ENCODE peak calls at places on chromosomes 7 and 10, in ten cellular contexts. S, U, D, I, T, E, A, L, J and K are unnamed samples.

GRCh38 chr10:66190413-66190812 is 735.4 kb upstream of the LRRTM3 start:
- DNase-seq in S (no peak), U (no peak), D (no peak), I (no peak), T (no peak), E (no peak), A (no peak), L (no peak), J (no peak), K (no peak)

GRCh38 chr10:70162892-70163201 is 7.5 kb downstream of the SAR1A start:
- DNase-seq in S (no peak), U (no peak), D (no peak), I (no peak), T (no peak), E (no peak), A (no peak), L (no peak), J (peak), K (no peak)

GRCh38 chr7:48664241-48664640 is 260.1 kb upstream of the CDC14C start:
- DNase-seq in S (no peak), U (no peak), D (no peak), I (no peak), T (no peak), E (no peak), A (no peak), L (no peak), J (no peak), K (no peak)

GRCh38 chr7:92043637-92044036 is 90.6 kb downstream of the CYP51A1 start:
- DNase-seq in S (no peak), U (no peak), D (no peak), I (no peak), T (no peak), E (no peak), A (no peak), L (no peak), J (no peak), K (no peak)

GRCh38 chr10:127254276-127254675 is 57.9 kb upstream of the INSYN2A start:
- DNase-seq in S (no peak), U (no peak), D (peak), I (no peak), T (no peak), E (no peak), A (no peak), L (no peak), J (peak), K (no peak)

GRCh38 chr7:5421626-5422323 is 1.9 kb downstream of the TNRC18 start:
- DNase-seq in S (peak), U (peak), D (peak), I (peak), T (peak), E (no peak), A (peak), L (peak), J (peak), K (peak)

GRCh38 chr10:18319628-18320027 is 179.4 kb downstream of the CACNB2 start:
- DNase-seq in S (no peak), U (no peak), D (no peak), I (no peak), T (no peak), E (no peak), A (no peak), L (no peak), J (no peak), K (no peak)

GRCh38 chr7:157663061-157663863 is 326.5 kb downstream of the DNAJB6 start:
- DNase-seq in S (no peak), U (no peak), D (no peak), I (no peak), T (peak), E (no peak), A (peak), L (peak), J (no peak), K (no peak)

GRCh38 chr7:1062296-1063294 is 18.2 kb downstream of the GPR146 start:
- DNase-seq in S (no peak), U (no peak), D (no peak), I (no peak), T (no peak), E (no peak), A (no peak), L (no peak), J (no peak), K (no peak)

GRCh38 chr10:103514244-103514643 is 20.7 kb downstream of the NEURL1 start:
- DNase-seq in S (peak), U (no peak), D (no peak), I (no peak), T (no peak), E (no peak), A (no peak), L (no peak), J (no peak), K (no peak)

GRCh38 chr7:75734586-75735047 is 4.1 kb downstream of the HIP1 start:
- DNase-seq in S (no peak), U (peak), D (no peak), I (no peak), T (no peak), E (no peak), A (no peak), L (no peak), J (no peak), K (no peak)

GRCh38 chr7:137717811-137718271 is 128.9 kb downstream of the DGKI start:
- DNase-seq in S (no peak), U (peak), D (no peak), I (no peak), T (no peak), E (no peak), A (no peak), L (no peak), J (peak), K (peak)

GRCh38 chr10:97690138-97690537 is 3.1 kb upstream of the AVPI1 start:
- DNase-seq in S (no peak), U (no peak), D (no peak), I (no peak), T (no peak), E (no peak), A (no peak), L (no peak), J (no peak), K (no peak)

GRCh38 chr7:41247128-41247865 is 455.6 kb downstream of the INHBA start:
- DNase-seq in S (no peak), U (peak), D (peak), I (no peak), T (no peak), E (no peak), A (no peak), L (no peak), J (no peak), K (no peak)

GRCh38 chr7:143199040-143199439 is 15.8 kb downstream of the TAS2R39 start:
- DNase-seq in S (no peak), U (no peak), D (no peak), I (no peak), T (no peak), E (no peak), A (no peak), L (no peak), J (no peak), K (no peak)

GRCh38 chr7:4861673-4862072 is at the start of gene PAPOLB:
- DNase-seq in S (no peak), U (no peak), D (no peak), I (no peak), T (no peak), E (no peak), A (no peak), L (no peak), J (no peak), K (peak)

GRCh38 chr7:157464111-157464970 is 127.5 kb downstream of the DNAJB6 start:
- DNase-seq in S (peak), U (no peak), D (no peak), I (no peak), T (no peak), E (no peak), A (no peak), L (peak), J (no peak), K (no peak)

GRCh38 chr10:68900427-68901105 is 549 bp upstream of the DDX50 start:
- DNase-seq in S (no peak), U (peak), D (no peak), I (no peak), T (no peak), E (no peak), A (no peak), L (no peak), J (no peak), K (no peak)

GRCh38 chr7:7971308-7972040 is 2.9 kb downstream of the GLCCI1 start:
- DNase-seq in S (no peak), U (no peak), D (no peak), I (no peak), T (no peak), E (no peak), A (no peak), L (no peak), J (no peak), K (no peak)

GRCh38 chr7:24604640-24605039 is 31.4 kb downstream of the PALS2 start:
- DNase-seq in S (no peak), U (no peak), D (no peak), I (no peak), T (no peak), E (no peak), A (no peak), L (no peak), J (no peak), K (no peak)

GRCh38 chr10:96991313-96991841 is 159.3 kb downstream of the LCOR start:
- DNase-seq in S (no peak), U (peak), D (no peak), I (no peak), T (no peak), E (no peak), A (no peak), L (no peak), J (no peak), K (no peak)

GRCh38 chr10:78263521-78263988 is 229.9 kb downstream of the RPS24 start:
- DNase-seq in S (no peak), U (peak), D (no peak), I (no peak), T (no peak), E (no peak), A (no peak), L (no peak), J (no peak), K (no peak)

GRCh38 chr7:50477640-50478039 is 27.5 kb upstream of the FIGNL1 start:
- DNase-seq in S (no peak), U (no peak), D (no peak), I (no peak), T (no peak), E (no peak), A (no peak), L (no peak), J (no peak), K (no peak)

GRCh38 chr7:11775401-11775800 is 56.6 kb downstream of the THSD7A start:
- DNase-seq in S (no peak), U (no peak), D (no peak), I (no peak), T (no peak), E (no peak), A (no peak), L (no peak), J (no peak), K (no peak)

GRCh38 chr10:74047304-74047703 is 49.4 kb downstream of the VCL start:
- DNase-seq in S (no peak), U (peak), D (no peak), I (no peak), T (no peak), E (no peak), A (no peak), L (no peak), J (peak), K (no peak)

GRCh38 chr7:128381161-128381821 is 19.8 kb upstream of the PRRT4 start:
- DNase-seq in S (peak), U (no peak), D (no peak), I (no peak), T (no peak), E (no peak), A (no peak), L (no peak), J (peak), K (peak)

GRCh38 chr7:5557920-5558401 is 134.3 kb upstream of the TNRC18 start:
- DNase-seq in S (peak), U (peak), D (no peak), I (peak), T (peak), E (peak), A (peak), L (peak), J (no peak), K (peak)

GRCh38 chr10:21364196-21365114 is 161.0 kb downstream of the SKIDA1 start:
- DNase-seq in S (no peak), U (peak), D (peak), I (no peak), T (no peak), E (no peak), A (no peak), L (peak), J (no peak), K (peak)

GRCh38 chr7:96076350-96076707 is 245.6 kb downstream of the SLC25A13 start:
- DNase-seq in S (no peak), U (no peak), D (peak), I (no peak), T (no peak), E (no peak), A (no peak), L (no peak), J (no peak), K (no peak)

GRCh38 chr10:128804411-128804810 is 662.6 kb upstream of the MGMT start:
- DNase-seq in S (peak), U (no peak), D (no peak), I (no peak), T (no peak), E (no peak), A (no peak), L (no peak), J (no peak), K (no peak)

GRCh38 chr10:59864141-59864962 is 42.0 kb downstream of the CCDC6 start:
- DNase-seq in S (no peak), U (no peak), D (peak), I (no peak), T (no peak), E (no peak), A (no peak), L (no peak), J (no peak), K (no peak)

GRCh38 chr10:86586516-86586915 is 64.9 kb upstream of the WAPL start:
- DNase-seq in S (no peak), U (no peak), D (no peak), I (no peak), T (no peak), E (no peak), A (no peak), L (no peak), J (no peak), K (no peak)

GRCh38 chr10:27041196-27041595 is 59.1 kb downstream of the ANKRD26 start:
- DNase-seq in S (no peak), U (peak), D (peak), I (no peak), T (no peak), E (no peak), A (no peak), L (no peak), J (no peak), K (no peak)

DNA sequence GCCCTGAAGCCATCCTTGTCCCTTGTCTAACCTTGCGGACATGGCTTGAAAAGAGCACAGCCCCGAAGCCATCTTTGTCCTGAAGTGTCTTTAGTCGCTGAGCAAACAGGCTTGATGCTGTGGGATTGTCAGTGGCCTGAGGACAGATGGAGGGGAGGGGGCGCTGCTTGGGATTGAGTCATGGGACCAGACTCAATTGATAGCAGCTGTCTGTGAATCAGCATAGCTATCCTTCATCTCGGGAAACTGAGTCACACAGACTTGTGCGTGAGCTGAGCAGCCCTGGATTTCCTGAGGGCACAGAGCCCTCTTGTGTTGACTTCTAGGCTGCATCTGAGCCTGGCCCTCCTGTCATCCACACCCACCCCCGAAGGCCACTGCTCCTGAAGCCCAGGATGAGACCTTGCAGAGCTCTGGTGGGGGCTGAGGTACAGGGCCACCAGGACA is 14.4 kb downstream of the MYO1G start:
- DNase-seq in S (peak), U (peak), D (peak), I (no peak), T (no peak), E (no peak), A (no peak), L (no peak), J (peak), K (no peak)
- TF ChIP-seq POLR2A in S (no peak), U (no peak), D (no peak), I (no peak), T (no peak), E (no peak), A (no peak), L (no peak), J (peak), K (no peak)

GRCh38 chr10:14952851-14953451 is 945 bp downstream of the DCLRE1C start:
- DNase-seq in S (no peak), U (peak), D (no peak), I (no peak), T (no peak), E (no peak), A (no peak), L (no peak), J (peak), K (no peak)

GRCh38 chr10:14958872-14959220 is 342 bp upstream of the MEIG1 start:
- DNase-seq in S (no peak), U (no peak), D (no peak), I (no peak), T (no peak), E (no peak), A (no peak), L (no peak), J (no peak), K (no peak)

GRCh38 chr10:14953452-14954000 is 370 bp downstream of the DCLRE1C start:
- DNase-seq in S (peak), U (peak), D (peak), I (no peak), T (peak), E (peak), A (no peak), L (no peak), J (peak), K (peak)

GRCh38 chr10:14954934-14955333 is 1.0 kb upstream of the DCLRE1C start:
- DNase-seq in S (no peak), U (no peak), D (no peak), I (no peak), T (no peak), E (no peak), A (no peak), L (no peak), J (no peak), K (no peak)

DNA sequence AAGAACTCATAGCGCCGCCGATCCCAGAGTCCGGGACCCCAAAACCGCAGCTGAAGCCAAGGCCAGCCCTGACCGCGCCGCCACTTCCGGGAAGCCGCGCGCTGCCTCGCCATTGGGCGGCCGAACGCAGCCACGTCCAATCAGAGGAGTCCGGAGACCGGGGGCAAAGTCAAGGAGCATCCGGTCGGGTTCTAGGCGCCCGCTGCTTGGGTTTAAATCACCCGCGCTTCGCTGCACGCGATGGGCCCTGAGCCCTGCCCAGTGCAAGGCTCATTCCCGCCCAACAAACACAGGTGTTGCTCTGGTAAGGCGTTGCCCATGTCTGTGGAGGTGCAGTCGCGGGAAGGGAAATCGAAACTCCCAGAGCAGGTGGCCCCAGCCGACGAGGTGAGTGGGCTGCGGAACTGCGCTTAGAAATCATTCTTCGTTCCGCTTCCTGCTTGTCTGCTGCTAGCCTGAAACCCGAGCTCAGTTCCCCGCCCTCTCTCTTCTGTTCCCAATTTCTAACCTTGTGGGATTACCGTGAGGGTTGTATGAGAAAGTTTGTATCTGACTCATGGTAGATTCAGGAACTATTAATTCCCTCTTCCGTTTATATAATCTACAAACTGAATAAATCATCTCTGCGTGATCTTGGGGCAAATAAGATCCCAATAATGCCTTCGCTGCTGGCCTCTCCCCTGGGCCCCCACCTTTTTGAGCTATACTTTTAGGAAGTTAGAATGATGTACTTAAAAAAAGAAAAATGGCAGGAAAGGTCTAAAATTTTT is at the start of gene DCLRE1C:
- DNase-seq in S (peak), U (peak), D (peak), I (peak), T (peak), E (peak), A (peak), L (peak), J (peak), K (peak)
- TF ChIP-seq POLR2A in S (no peak), U (peak), D (peak), I (peak), T (no peak), E (peak), A (no peak), L (peak), J (peak), K (no peak)

GRCh38 chr10:7408494-7409044 is 2.3 kb downstream of the SFMBT2 start:
- DNase-seq in S (peak), U (peak), D (peak), I (peak), T (peak), E (no peak), A (peak), L (peak), J (peak), K (peak)

GRCh38 chr10:7408003-7408493 is 2.8 kb downstream of the SFMBT2 start:
- DNase-seq in S (peak), U (no peak), D (peak), I (peak), T (peak), E (no peak), A (peak), L (peak), J (peak), K (peak)

GRCh38 chr10:7409732-7410168 is 1.1 kb downstream of the SFMBT2 start:
- DNase-seq in S (no peak), U (no peak), D (no peak), I (peak), T (no peak), E (no peak), A (peak), L (no peak), J (peak), K (no peak)

GRCh38 chr10:7410306-7410799 is 481 bp downstream of the SFMBT2 start:
- DNase-seq in S (peak), U (peak), D (no peak), I (no peak), T (no peak), E (no peak), A (peak), L (no peak), J (peak), K (peak)

DNA sequence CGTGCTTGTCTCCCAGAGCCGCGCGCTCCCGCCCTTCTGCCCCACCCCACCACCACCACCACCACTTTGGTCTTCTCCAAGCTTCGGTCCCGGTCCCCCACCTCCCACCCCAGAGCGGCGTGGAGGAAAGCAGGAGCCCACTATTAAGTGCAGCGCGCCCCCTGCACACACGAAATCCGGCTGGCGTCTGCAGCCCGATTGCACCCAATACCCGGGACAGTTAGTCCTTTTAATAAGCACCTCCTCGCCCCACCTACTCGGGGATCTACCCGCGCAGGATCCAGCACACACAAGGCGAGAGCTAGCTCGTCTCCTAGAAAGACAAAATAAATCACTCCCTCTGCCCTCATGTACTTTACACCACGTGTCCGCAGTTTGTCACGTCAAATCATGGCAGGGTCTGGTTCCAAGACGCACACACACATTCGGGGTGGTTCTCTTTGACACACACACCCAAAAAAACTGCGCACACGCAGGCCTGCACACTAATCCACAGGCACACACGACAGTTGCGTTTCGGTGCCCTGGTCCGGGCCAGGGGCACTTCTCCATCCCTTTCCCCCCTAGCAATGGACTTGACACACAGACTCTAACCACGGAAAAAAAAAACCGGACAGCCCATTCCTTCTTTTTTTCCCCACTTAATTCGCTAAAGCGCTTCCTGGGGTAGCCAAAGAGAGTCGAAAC is 1.6 kb downstream of the SFMBT2 start:
- DNase-seq in S (peak), U (no peak), D (no peak), I (peak), T (no peak), E (no peak), A (peak), L (peak), J (peak), K (no peak)
- TF ChIP-seq POLR2A in S (no peak), U (no peak), D (no peak), I (no peak), T (no peak), E (no peak), A (no peak), L (no peak), J (no peak), K (no peak)

DNA sequence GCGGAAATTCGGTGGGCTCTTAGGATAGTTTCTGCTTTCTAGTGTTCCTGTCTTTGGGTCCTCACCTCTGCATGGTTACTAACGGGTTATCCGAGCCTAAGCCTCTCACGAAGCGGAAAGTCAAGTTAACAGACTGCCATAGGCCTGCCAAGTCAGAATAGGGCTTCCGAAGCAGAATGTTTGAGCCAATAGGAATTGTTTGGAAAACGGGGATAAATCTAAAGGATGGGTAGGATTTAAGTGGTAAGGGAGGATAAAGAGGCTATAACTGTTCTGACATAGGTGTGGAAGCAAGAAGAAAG is 798 bp downstream of the TMEM254 start:
- DNase-seq in S (no peak), U (no peak), D (no peak), I (no peak), T (no peak), E (no peak), A (no peak), L (no peak), J (no peak), K (no peak)
- TF ChIP-seq POLR2A in S (no peak), U (no peak), D (no peak), I (no peak), T (no peak), E (no peak), A (no peak), L (no peak), J (no peak), K (no peak)